ENCODE peak calls at places on chromosomes 7 and 10, in ten cellular contexts. M, W, H, P, S, C, D, R, N and T are unnamed samples.

GRCh38 chr10:34495938-34496337 is 319.2 kb downstream of the PARD3 start:
- DNase-seq in M (no peak), H (no peak), S (no peak), N (peak), R (no peak), W (no peak), P (no peak), C (peak), D (no peak), T (peak)

GRCh38 chr10:109327266-109327665 is 596.0 kb downstream of the XPNPEP1 start:
- DNase-seq in C (no peak), H (no peak), M (no peak), P (no peak), W (no peak), S (no peak), R (peak), N (no peak), D (no peak), T (no peak)

GRCh38 chr7:151277631-151278030 is 29.1 kb upstream of the SMARCD3 start:
- DNase-seq in H (no peak), P (no peak), S (no peak), C (no peak), M (no peak), N (no peak), D (no peak), W (no peak), R (no peak), T (no peak)

GRCh38 chr7:99579956-99580777 is 17.9 kb upstream of the TMEM225B start:
- DNase-seq in W (peak), P (peak), M (no peak), R (no peak), S (no peak), H (peak), C (peak), N (peak), D (peak), T (peak)

GRCh38 chr10:43890124-43890523 is 241.4 kb upstream of the ZNF32 start:
- DNase-seq in R (peak), C (peak), M (no peak), P (no peak), N (no peak), S (no peak), D (no peak), W (no peak), H (no peak), T (no peak)

GRCh38 chr10:541750-542371 is 147.6 kb downstream of the DIP2C start:
- DNase-seq in C (no peak), M (no peak), N (no peak), S (peak), R (no peak), D (no peak), H (no peak), P (no peak), W (peak), T (peak)

GRCh38 chr10:71459513-71459912 is 62.8 kb downstream of the CDH23 start:
- DNase-seq in R (no peak), W (no peak), P (no peak), H (no peak), N (no peak), C (no peak), D (peak), S (no peak), M (no peak), T (no peak)

GRCh38 chr10:35511649-35512048 is 93.5 kb upstream of the GJD4 start:
- DNase-seq in W (no peak), H (no peak), R (no peak), N (no peak), C (no peak), D (no peak), P (no peak), S (no peak), M (no peak), T (no peak)

GRCh38 chr10:132665946-132666732 is 119.8 kb downstream of the NKX6-2 start:
- DNase-seq in H (peak), N (no peak), M (no peak), R (peak), S (no peak), W (no peak), C (peak), P (no peak), D (no peak), T (no peak)

GRCh38 chr7:91313113-91313512 is 48.9 kb downstream of the FZD1 start:
- DNase-seq in H (no peak), P (no peak), C (no peak), R (no peak), D (no peak), S (no peak), N (no peak), W (no peak), M (no peak), T (no peak)

GRCh38 chr7:155231241-155231800 is 66.4 kb upstream of the INSIG1 start:
- DNase-seq in N (no peak), C (no peak), P (no peak), S (no peak), H (no peak), M (no peak), W (no peak), R (no peak), D (no peak), T (no peak)

GRCh38 chr7:112031689-112032088 is 174.5 kb downstream of the DOCK4 start:
- DNase-seq in W (no peak), R (no peak), S (no peak), D (no peak), H (no peak), C (no peak), P (no peak), M (no peak), N (no peak), T (no peak)

GRCh38 chr10:95388539-95388938 is 97.7 kb upstream of the PDLIM1 start:
- DNase-seq in N (no peak), H (no peak), M (no peak), R (peak), D (no peak), P (no peak), C (no peak), W (no peak), S (no peak), T (no peak)

GRCh38 chr10:62384057-62384446 is 9.9 kb downstream of the ZNF365 start:
- DNase-seq in R (peak), W (no peak), N (no peak), C (peak), D (no peak), H (peak), S (no peak), P (no peak), M (peak), T (no peak)

GRCh38 chr10:114520453-114520852 is 116.2 kb upstream of the AFAP1L2 start:
- DNase-seq in C (peak), R (peak), N (no peak), W (no peak), P (no peak), S (no peak), H (no peak), M (peak), D (no peak), T (no peak)

GRCh38 chr10:34083567-34083966 is 731.5 kb downstream of the PARD3 start:
- DNase-seq in N (no peak), D (no peak), H (no peak), C (no peak), R (no peak), S (no peak), M (no peak), W (no peak), P (no peak), T (no peak)

GRCh38 chr10:60957667-60958221 is 13.8 kb upstream of the RHOBTB1 start:
- DNase-seq in S (no peak), H (no peak), C (no peak), R (no peak), D (no peak), M (no peak), N (no peak), P (no peak), W (no peak), T (no peak)

GRCh38 chr10:132120200-132120599 is 54.5 kb downstream of the JAKMIP3 start:
- DNase-seq in D (no peak), W (no peak), N (no peak), H (no peak), C (no peak), S (no peak), R (no peak), M (no peak), P (no peak), T (no peak)

GRCh38 chr10:62560207-62560819 is 186.1 kb downstream of the ZNF365 start:
- DNase-seq in M (no peak), S (peak), W (no peak), C (peak), D (no peak), R (peak), N (peak), H (no peak), P (no peak), T (no peak)

GRCh38 chr7:43628431-43628830 is 45.5 kb downstream of the STK17A start:
- DNase-seq in N (no peak), C (no peak), S (no peak), D (no peak), H (no peak), P (no peak), M (no peak), W (no peak), R (no peak), T (no peak)

GRCh38 chr7:98250789-98251188 is 1.2 kb downstream of the TECPR1 start:
- DNase-seq in W (no peak), P (no peak), N (no peak), R (peak), H (no peak), M (no peak), D (no peak), C (no peak), S (no peak), T (no peak)
- H3K4me3 ChIP-seq in W (no peak), P (peak), N (peak), R (peak), H (no peak), M (peak), D (peak), C (peak), S (no peak), T (no peak)

GRCh38 chr7:1452205-1452604 is 7.1 kb downstream of the MICALL2 start:
- DNase-seq in H (no peak), D (no peak), R (no peak), P (no peak), N (no peak), M (no peak), C (no peak), S (no peak), W (no peak), T (no peak)
- H3K27ac ChIP-seq in H (no peak), D (peak), R (no peak), P (no peak), N (no peak), M (no peak), C (no peak), S (peak), W (no peak), T (no peak)

GRCh38 chr7:37416739-37417474 is 31.8 kb downstream of the ELMO1 start:
- DNase-seq in M (no peak), P (no peak), N (no peak), S (no peak), W (no peak), R (no peak), H (no peak), D (no peak), C (no peak), T (no peak)
- H3K4me3 ChIP-seq in M (no peak), P (no peak), N (no peak), S (no peak), W (no peak), R (no peak), H (no peak), D (no peak), C (no peak), T (no peak)

GRCh38 chr7:26658080-26658697 is 206.2 kb downstream of the SKAP2 start:
- DNase-seq in D (peak), P (no peak), R (peak), W (no peak), H (no peak), S (no peak), M (no peak), C (no peak), N (no peak), T (no peak)
- H3K27ac ChIP-seq in D (peak), P (no peak), R (no peak), W (no peak), H (no peak), S (no peak), M (no peak), C (no peak), N (no peak), T (no peak)

DNA sequence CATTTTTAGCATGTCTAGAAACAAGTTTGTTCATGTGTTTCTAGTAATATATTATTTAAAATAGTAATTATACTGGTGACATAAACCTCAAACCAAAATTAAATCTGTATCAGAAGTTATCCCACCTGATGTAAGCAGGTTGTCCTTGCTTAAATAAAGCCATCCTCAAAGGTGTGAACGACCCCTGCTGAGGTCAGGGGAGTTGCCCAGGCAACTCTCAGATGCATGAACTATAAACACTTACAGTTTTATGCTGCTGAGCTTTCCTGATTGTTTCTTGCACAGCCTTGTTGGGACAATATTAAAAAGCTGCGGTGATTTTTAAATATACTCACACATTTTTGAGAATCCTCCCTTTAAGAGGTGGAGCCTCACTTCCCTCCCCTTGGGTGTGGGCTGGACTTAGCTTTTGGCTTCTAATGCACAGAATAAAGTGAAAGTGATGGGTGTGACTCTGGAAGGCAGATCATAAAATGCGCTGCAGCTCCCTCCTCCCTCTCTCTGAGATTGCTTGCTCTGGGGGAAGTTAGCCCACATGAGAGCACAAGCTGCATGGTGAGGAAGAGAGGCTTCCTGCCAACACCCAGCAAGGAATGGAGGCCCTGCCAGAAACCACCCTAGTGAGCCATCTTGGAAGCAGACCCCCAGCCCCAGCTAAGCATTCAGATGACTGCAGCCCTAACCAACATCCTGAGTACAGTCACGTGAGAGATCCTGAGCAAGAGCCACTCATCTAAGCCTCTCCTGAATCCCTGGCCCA is 152.7 kb downstream of the SKIDA1 start:
- DNase-seq in P (peak), N (peak), R (peak), W (peak), M (peak), H (peak), S (no peak), C (peak), D (peak), T (peak)
- H3K4me3 ChIP-seq in P (no peak), N (no peak), R (no peak), W (no peak), M (peak), H (no peak), S (no peak), C (no peak), D (no peak), T (no peak)

GRCh38 chr10:59856104-59856503 is 50.3 kb downstream of the CCDC6 start:
- DNase-seq in C (no peak), M (no peak), P (no peak), N (no peak), S (no peak), R (no peak), H (no peak), D (no peak), W (no peak), T (no peak)

GRCh38 chr10:59854571-59854970 is 51.8 kb downstream of the CCDC6 start:
- DNase-seq in R (peak), W (no peak), D (no peak), C (no peak), S (no peak), P (no peak), H (no peak), M (no peak), N (no peak), T (no peak)

GRCh38 chr10:59857049-59857448 is 49.3 kb downstream of the CCDC6 start:
- DNase-seq in D (no peak), S (no peak), N (no peak), P (no peak), R (no peak), H (no peak), C (no peak), M (no peak), W (no peak), T (no peak)

GRCh38 chr10:59851864-59852263 is 54.5 kb downstream of the CCDC6 start:
- DNase-seq in S (no peak), C (no peak), D (no peak), N (no peak), W (no peak), H (no peak), R (peak), P (no peak), M (no peak), T (no peak)

GRCh38 chr10:59852671-59853070 is 53.7 kb downstream of the CCDC6 start:
- DNase-seq in W (no peak), P (no peak), D (no peak), M (no peak), H (no peak), R (no peak), S (no peak), C (no peak), N (no peak), T (no peak)
- H3K27ac ChIP-seq in W (no peak), P (peak), D (no peak), M (no peak), H (no peak), R (no peak), S (no peak), C (no peak), N (no peak), T (no peak)

GRCh38 chr7:130195396-130195795 is 9.8 kb downstream of the TMEM209 start:
- DNase-seq in N (no peak), C (no peak), M (no peak), H (no peak), S (no peak), W (no peak), P (no peak), R (no peak), D (no peak), T (no peak)
- H3K4me3 ChIP-seq in N (no peak), C (no peak), M (no peak), H (no peak), S (no peak), W (no peak), P (no peak), R (no peak), D (no peak), T (no peak)

DNA sequence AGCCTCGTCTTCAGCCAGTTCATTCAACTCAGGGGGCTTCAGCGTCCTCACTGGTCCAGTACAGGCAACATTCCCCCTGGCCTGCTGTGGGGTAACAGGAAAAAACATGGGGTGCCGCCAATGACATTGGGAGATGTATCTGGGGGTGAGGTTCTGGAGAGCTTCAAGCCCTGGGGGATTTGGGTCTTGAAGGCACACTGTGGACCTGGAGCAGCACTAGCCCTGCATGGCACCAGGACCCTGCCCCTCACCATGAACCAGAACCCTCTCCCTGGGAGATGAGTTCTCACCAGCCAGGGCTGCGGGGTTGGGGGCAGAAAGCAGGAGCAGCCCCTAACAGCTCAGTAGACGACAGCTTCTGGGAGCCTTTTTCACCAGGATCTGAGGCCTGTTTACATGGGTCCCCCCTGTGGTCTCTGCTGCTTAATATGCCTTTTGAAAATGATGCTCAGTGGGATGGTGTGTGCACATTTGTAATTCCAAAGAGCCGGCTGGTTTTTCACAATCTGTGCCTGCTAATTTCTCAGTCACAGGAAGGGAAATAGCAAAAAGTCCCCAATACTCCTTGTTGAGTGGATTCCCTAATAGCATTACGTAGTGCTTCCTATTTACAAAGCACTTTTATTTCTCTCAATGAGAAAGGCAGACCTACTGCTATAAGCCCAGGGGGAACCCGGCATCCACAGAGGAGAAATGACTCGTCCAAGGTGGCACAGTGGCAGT is 509.5 kb downstream of the RPS24 start:
- DNase-seq in P (no peak), S (peak), D (no peak), R (no peak), W (no peak), H (no peak), N (no peak), C (no peak), M (no peak), T (no peak)
- H3K27ac ChIP-seq in P (peak), S (peak), D (peak), R (no peak), W (no peak), H (no peak), N (no peak), C (peak), M (no peak), T (peak)

DNA sequence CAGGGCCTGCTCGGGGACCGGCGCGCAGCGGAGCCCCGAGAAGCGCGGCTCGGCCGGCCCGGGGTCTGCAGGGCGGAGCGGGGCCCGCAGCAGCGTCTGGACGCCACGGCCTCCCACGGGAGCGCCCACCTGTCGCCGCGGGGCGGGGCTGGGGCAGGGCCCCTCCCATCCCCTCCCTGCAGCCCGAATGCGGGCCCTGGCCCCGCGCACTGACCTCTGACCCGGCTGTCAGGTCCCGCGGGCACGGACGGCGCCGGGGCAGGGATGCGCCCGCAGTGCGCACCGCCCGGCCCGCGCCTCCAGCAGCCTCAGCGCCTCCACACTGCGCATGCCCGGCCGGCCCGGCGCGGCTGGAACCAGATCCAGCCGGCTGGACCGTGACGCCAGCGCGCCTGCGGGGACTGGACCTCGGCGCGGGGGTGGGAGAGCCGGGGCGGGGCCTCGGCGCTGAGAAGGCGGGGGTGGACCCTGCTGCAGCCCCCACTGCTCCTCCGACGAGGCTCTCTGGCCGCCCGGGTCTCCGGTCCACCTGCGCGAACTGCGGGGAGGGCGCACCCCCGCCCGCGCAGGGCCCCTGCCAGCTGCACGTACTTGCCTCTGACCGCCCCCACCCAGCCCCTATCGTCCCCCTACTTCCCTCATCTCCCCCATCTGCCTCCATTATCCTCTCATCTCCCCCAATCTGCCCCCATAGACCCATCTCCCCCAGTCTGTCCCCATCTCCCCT is 16.1 kb upstream of the GPR146 start:
- DNase-seq in M (peak), S (peak), W (peak), H (peak), R (peak), N (peak), C (peak), D (peak), P (peak), T (peak)
- H3K4me3 ChIP-seq in M (peak), S (peak), W (peak), H (peak), R (peak), N (peak), C (peak), D (peak), P (peak), T (peak)